ENCODE peak calls at places on chromosomes 7 and 10, in five cellular contexts. C is LoVo, X is NCI-H2081, N is skeletal muscle cell, L is GM23248. W is an unnamed sample.

GRCh38 chr10:92479541-92479940 is 94.4 kb downstream of the IDE start:
- DNase-seq in C (no peak), X (no peak), N (no peak), L (no peak), W (no peak)

GRCh38 chr7:64037095-64037494 is 8.1 kb upstream of the ZNF727 start:
- DNase-seq in C (no peak), X (no peak), N (no peak), L (no peak), W (no peak)

GRCh38 chr10:30786131-30786530 is 156.6 kb upstream of the LYZL2 start:
- DNase-seq in C (no peak), X (no peak), N (no peak), L (peak; percentile 84), W (no peak)

GRCh38 chr7:116576350-116577319 is 51.8 kb downstream of the CAV1 start:
- DNase-seq in C (no peak), X (no peak), N (peak; percentile 89), L (peak; percentile 96), W (peak; percentile 91)

GRCh38 chr7:27520828-27521790 is 141.6 kb downstream of the HIBADH start:
- DNase-seq in C (no peak), X (no peak), N (peak; percentile 82), L (peak; percentile 47), W (no peak)

GRCh38 chr10:79246606-79247275 is 100.5 kb upstream of the PPIF start:
- DNase-seq in C (no peak), X (no peak), N (no peak), L (peak; percentile 74), W (no peak)

GRCh38 chr10:69716711-69717560 is 84.8 kb upstream of the COL13A1 start:
- DNase-seq in C (peak; percentile 54), X (peak; percentile 42), N (no peak), L (peak; percentile 67), W (no peak)

GRCh38 chr7:93622036-93622714 is 47.7 kb upstream of the CALCR start:
- DNase-seq in C (peak; percentile 49), X (peak; percentile 77), N (no peak), L (peak; percentile 70), W (no peak)

GRCh38 chr7:80783688-80784327 is 135.0 kb downstream of the SEMA3C start:
- DNase-seq in C (peak; percentile 32), X (no peak), N (peak; percentile 33), L (peak; percentile 76), W (no peak)

GRCh38 chr7:17371656-17372524 is 73.4 kb downstream of the AHR start:
- DNase-seq in C (peak; percentile 92), X (no peak), N (peak; percentile 91), L (peak; percentile 97), W (peak; percentile 74)

GRCh38 chr7:45968312-45968711 is 47.2 kb upstream of the IGFBP3 start:
- DNase-seq in C (no peak), X (no peak), N (no peak), L (no peak), W (no peak)

GRCh38 chr7:93629291-93629801 is 54.8 kb upstream of the CALCR start:
- DNase-seq in C (no peak), X (no peak), N (no peak), L (no peak), W (no peak)

GRCh38 chr7:32958046-32959025 is 1.1 kb downstream of the FKBP9 start:
- DNase-seq in C (peak; percentile 44), X (peak; percentile 54), N (peak; percentile 54), L (peak; percentile 89), W (no peak)

GRCh38 chr10:132010484-132010883 is 28.8 kb upstream of the BNIP3 start:
- DNase-seq in C (no peak), X (no peak), N (no peak), L (no peak), W (no peak)

GRCh38 chr7:26664735-26665420 is 199.5 kb downstream of the SKAP2 start:
- DNase-seq in C (peak; percentile 66), X (no peak), N (no peak), L (peak; percentile 50), W (no peak)

GRCh38 chr10:125037145-125037544 is 95.2 kb downstream of the ZRANB1 start:
- DNase-seq in C (peak; percentile 77), X (no peak), N (no peak), L (peak; percentile 54), W (no peak)

GRCh38 chr7:24827589-24827988 is 70.3 kb upstream of the GSDME start:
- DNase-seq in C (no peak), X (no peak), N (no peak), L (peak; percentile 87), W (no peak)

GRCh38 chr7:144454-144826 is 47.9 kb upstream of the FAM20C start:
- DNase-seq in C (no peak), X (no peak), N (no peak), L (no peak), W (no peak)

GRCh38 chr7:124959676-124960075 is 30.1 kb upstream of the POT1 start:
- DNase-seq in C (no peak), X (no peak), N (no peak), L (no peak), W (no peak)

GRCh38 chr7:70505468-70505867 is 626.5 kb upstream of the GALNT17 start:
- DNase-seq in C (no peak), X (no peak), N (no peak), L (no peak), W (no peak)

GRCh38 chr10:26805567-26806245 is 55.1 kb downstream of the ABI1 start:
- DNase-seq in C (no peak), X (no peak), N (peak; percentile 14), L (peak; percentile 52), W (no peak)

W was measured in pulmonary artery endothelial cell.